ENCODE peak calls at places on chromosomes 13 and 19, in eight cellular contexts. O is tibial artery, M is psoas muscle, S is stomach, Y is OCI-LY7, P is ovary, T is fibroblast of lung, H is cardiac muscle cell. U is an unnamed sample. For H3K4me1, the result is how much of the 10 kb centered on the place peaks cover.

GRCh38 chr19:44796701-44797115 is 12.2 kb upstream of the BCAM start:
- DNase-seq in O (no peak), M (peak), S (peak), Y (peak), P (no peak), T (no peak), H (peak), U (peak)

GRCh38 chr19:45376045-45376724 is 5.8 kb upstream of the ERCC2 start:
- DNase-seq in O (no peak), M (peak), S (no peak), Y (no peak), P (no peak), T (peak), H (peak), U (no peak)

GRCh38 chr13:67736646-67737420 is 506.7 kb upstream of the PCDH9 start:
- DNase-seq in O (no peak), M (no peak), S (no peak), Y (peak), P (no peak), T (peak), H (peak), U (no peak)

GRCh38 chr13:110820311-110820710 is 94.6 kb downstream of the ANKRD10 start:
- DNase-seq in O (no peak), M (no peak), S (no peak), Y (no peak), P (no peak), T (no peak), H (no peak), U (no peak)

GRCh38 chr13:111114362-111115050 is 604 bp upstream of the ARHGEF7 start:
- DNase-seq in O (peak), M (peak), S (no peak), Y (no peak), P (peak), T (peak), H (peak), U (peak)

GRCh38 chr13:65854431-65854830 is 1375.7 kb downstream of the PCDH9 start:
- DNase-seq in O (no peak), M (no peak), S (no peak), Y (no peak), P (no peak), T (no peak), H (no peak), U (no peak)

GRCh38 chr13:24207841-24208240 is 47.3 kb downstream of the SPATA13 start:
- DNase-seq in O (no peak), M (no peak), S (no peak), Y (no peak), P (no peak), T (no peak), H (no peak), U (no peak)

GRCh38 chr13:20359335-20359734 is 127.2 kb upstream of the GJB6 start:
- DNase-seq in O (no peak), M (no peak), S (no peak), Y (no peak), P (no peak), T (peak), H (no peak), U (no peak)

GRCh38 chr13:111359237-111359915 is 38.9 kb downstream of the TEX29 start:
- DNase-seq in O (no peak), M (no peak), S (peak), Y (no peak), P (no peak), T (peak), H (no peak), U (no peak)

GRCh38 chr19:18006895-18007604 is 920 bp upstream of the ARRDC2 start:
- DNase-seq in O (peak), M (peak), S (peak), Y (peak), P (peak), T (peak), H (peak), U (peak)

GRCh38 chr13:75395056-75395455 is 86.9 kb downstream of the TBC1D4 start:
- DNase-seq in O (no peak), M (no peak), S (no peak), Y (no peak), P (no peak), T (no peak), H (no peak), U (no peak)

GRCh38 chr19:21483589-21484170 is 21.7 kb upstream of the ZNF429 start:
- DNase-seq in O (peak), M (peak), S (peak), Y (peak), P (peak), T (peak), H (peak), U (no peak)

GRCh38 chr19:35120898-35121297 is 5.3 kb downstream of the FXYD3 start:
- DNase-seq in O (no peak), M (no peak), S (no peak), Y (no peak), P (no peak), T (no peak), H (no peak), U (no peak)
- H3K4me1 ChIP-seq in O (under half), M (under half), S (half or more), Y (under half), P (under half), T (under half), H (under half), U (under half)

DNA sequence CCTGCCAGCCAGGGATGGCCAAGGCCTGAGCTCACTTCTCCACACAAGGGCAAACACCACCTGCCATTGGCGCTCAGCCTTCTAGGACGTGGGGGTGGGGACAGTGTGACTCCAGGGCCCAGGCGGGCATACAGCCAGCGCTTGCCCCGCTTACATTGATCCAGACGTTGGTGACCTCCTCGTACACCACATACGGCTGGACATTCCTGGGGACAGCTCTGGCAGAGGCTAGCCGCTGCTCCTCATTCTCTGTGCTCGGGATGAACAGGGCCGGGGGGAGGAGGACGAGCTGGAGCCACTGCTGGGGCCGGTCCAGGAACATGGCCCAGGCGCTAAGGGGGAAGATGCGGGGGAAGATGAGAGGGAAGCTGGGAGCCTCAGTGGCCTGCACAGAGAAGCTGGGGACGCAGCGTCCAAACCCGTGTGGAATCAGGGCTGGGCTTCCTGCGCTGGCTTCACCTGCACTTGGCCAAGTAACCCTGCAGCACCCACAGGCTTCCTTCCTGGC is 25.1 kb upstream of the MYDGF start:
- DNase-seq in O (no peak), M (peak), S (no peak), Y (no peak), P (no peak), T (no peak), H (no peak), U (no peak)
- TF ChIP-seq CTCF in O (no peak), M (no peak), S (no peak), Y (no peak), P (no peak), T (no peak), H (no peak), U (no peak)

DNA sequence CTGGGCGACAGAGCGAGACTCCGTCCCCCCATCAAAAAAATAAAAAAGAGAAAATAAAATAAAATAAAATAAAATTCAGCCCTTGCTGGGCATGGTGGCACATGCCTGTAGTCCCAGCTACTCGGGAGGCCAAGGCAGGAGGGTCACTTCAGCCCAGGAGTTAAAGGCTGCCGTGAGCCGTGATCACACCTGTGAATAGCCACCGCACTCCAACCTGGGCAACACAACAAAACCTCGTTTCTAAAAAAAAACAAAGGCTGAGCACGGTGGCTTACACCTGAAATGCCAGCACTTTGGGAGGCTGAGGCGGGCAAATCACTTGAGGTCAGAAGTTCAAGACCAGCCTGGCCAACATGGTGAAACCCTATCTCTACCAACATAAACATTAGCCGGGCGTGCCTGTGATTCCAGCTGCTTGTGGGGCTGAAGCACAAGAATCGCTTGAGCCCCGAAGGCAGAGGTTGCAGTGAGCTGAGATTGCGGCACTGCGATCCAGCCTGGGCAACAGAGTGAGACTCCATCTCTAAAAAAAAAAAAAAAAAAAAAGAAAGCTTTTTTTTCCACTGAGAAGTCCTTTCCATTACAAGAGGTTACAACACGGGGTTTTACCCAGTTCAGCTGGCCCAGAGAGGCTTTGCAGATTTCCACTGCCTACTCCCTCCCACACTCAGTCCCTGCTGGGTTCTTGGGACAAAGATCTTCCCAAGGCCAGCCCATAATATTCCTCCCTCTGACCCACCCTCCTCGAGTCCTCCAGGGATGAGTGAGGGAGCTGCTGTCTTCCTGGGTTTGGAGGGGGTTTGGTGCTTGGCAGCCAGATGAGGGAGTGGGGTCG is 6.4 kb downstream of the ANGPTL4 start:
- DNase-seq in O (no peak), M (no peak), S (no peak), Y (no peak), P (no peak), T (no peak), H (no peak), U (peak)
- H3K27ac ChIP-seq in O (no peak), M (peak), S (no peak), Y (no peak), P (no peak), T (no peak), H (no peak), U (peak)

GRCh38 chr13:97242755-97243497 is 20.8 kb downstream of the MBNL2 start:
- DNase-seq in O (no peak), M (peak), S (no peak), Y (no peak), P (no peak), T (no peak), H (no peak), U (no peak)
- H3K4me1 ChIP-seq in O (under half), M (half or more), S (half or more), Y (under half), P (under half), T (under half), H (under half), U (half or more)

GRCh38 chr13:52452470-52452869 is 2.0 kb upstream of the VPS36 start:
- DNase-seq in O (no peak), M (no peak), S (no peak), Y (no peak), P (no peak), T (no peak), H (no peak), U (no peak)

GRCh38 chr13:52450012-52450792 is at the start of gene VPS36:
- DNase-seq in O (peak), M (peak), S (peak), Y (peak), P (peak), T (peak), H (peak), U (peak)

GRCh38 chr13:52447815-52448552 is 2.5 kb downstream of the VPS36 start:
- DNase-seq in O (no peak), M (no peak), S (no peak), Y (no peak), P (no peak), T (no peak), H (no peak), U (no peak)

GRCh38 chr13:52449323-52450011 is 967 bp downstream of the VPS36 start:
- DNase-seq in O (no peak), M (no peak), S (no peak), Y (peak), P (no peak), T (no peak), H (no peak), U (no peak)

DNA sequence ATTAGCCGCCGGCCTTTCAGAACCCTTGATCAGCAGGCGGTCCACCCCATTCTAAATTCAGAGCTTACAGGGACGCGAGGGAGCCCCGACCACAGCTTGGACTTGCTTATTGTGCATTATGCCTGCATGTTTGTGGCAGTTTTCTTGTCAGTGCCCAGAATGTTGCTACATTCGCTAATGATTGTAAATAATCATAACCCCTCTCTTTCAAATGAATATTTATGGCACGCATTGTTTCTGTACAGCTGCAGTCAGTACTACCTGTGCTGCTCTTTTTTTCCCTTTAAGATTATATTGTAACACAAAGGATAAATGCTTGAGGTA is 321 bp upstream of the VPS36 start:
- DNase-seq in O (no peak), M (no peak), S (no peak), Y (no peak), P (no peak), T (no peak), H (no peak), U (no peak)
- TF ChIP-seq CTCF in O (no peak), M (no peak), S (no peak), Y (no peak), P (no peak), T (no peak), H (no peak), U (peak)

DNA sequence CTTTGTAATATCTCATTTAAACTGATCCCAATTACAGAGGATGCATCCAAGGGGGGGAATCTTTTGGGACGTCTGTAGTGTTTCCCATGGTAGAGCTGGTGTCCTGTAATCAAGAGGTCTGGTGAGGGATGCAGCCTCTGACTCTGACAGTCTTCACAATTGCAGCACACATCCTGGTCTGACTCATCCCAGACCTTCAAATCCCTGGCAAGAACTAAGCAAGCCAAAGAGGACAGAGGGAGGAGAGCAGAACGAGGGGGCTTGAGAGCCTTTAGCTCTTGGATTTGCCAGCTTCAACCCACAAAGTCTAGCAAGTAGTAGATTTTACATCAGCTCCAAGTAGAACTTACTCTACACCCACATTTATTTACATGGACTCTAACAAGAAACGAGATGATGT is 17.3 kb upstream of the FCGBP start:
- DNase-seq in O (no peak), M (no peak), S (peak), Y (no peak), P (no peak), T (peak), H (no peak), U (no peak)
- H3K27ac ChIP-seq in O (no peak), M (no peak), S (no peak), Y (peak), P (no peak), T (no peak), H (no peak), U (no peak)

GRCh38 chr19:39670998-39671397 is 15.3 kb downstream of the LGALS16 start:
- DNase-seq in O (no peak), M (no peak), S (no peak), Y (no peak), P (no peak), T (no peak), H (no peak), U (no peak)
- H3K4me1 ChIP-seq in O (under half), M (under half), S (under half), Y (under half), P (under half), T (under half), H (under half), U (under half)

GRCh38 chr19:36488816-36489138 is 584 bp downstream of the ZNF566 start:
- DNase-seq in O (no peak), M (peak), S (no peak), Y (peak), P (no peak), T (peak), H (peak), U (no peak)
- TF ChIP-seq CTCF in O (no peak), M (no peak), S (no peak), Y (peak), P (no peak), T (no peak), H (no peak), U (no peak)

GRCh38 chr13:109687559-109688448 is 98.6 kb downstream of the IRS2 start:
- DNase-seq in O (no peak), M (no peak), S (no peak), Y (no peak), P (no peak), T (no peak), H (no peak), U (no peak)
- H3K27ac ChIP-seq in O (no peak), M (no peak), S (no peak), Y (no peak), P (no peak), T (no peak), H (no peak), U (no peak)

U was measured in heart left ventricle.